ENCODE peak calls at places on chromosomes 3 and 15, in five cellular contexts. E is Peyer's patch, I is prostate gland, O is lower leg skin, W is HepG2. T is an unnamed sample.

GRCh38 chr3:102225407-102226132 is 209.2 kb upstream of the ZPLD1 start:
- DNase-seq in E (no peak), I (peak), O (no peak), W (peak), T (no peak)

GRCh38 chr3:185153170-185153733 is 392 bp upstream of the C3orf70 start:
- DNase-seq in E (no peak), I (no peak), O (no peak), W (no peak), T (no peak)

GRCh38 chr3:124845406-124845805 is 41.8 kb downstream of the ITGB5 start:
- DNase-seq in E (peak), I (no peak), O (peak), W (no peak), T (no peak)

GRCh38 chr15:90479656-90480055 is 50.1 kb upstream of the CRTC3 start:
- DNase-seq in E (no peak), I (peak), O (no peak), W (no peak), T (no peak)

GRCh38 chr3:2204054-2204453 is 105.4 kb downstream of the CNTN4 start:
- DNase-seq in E (no peak), I (no peak), O (no peak), W (no peak), T (no peak)

GRCh38 chr3:139585820-139586219 is 46.3 kb upstream of the RBP1 start:
- DNase-seq in E (no peak), I (no peak), O (no peak), W (no peak), T (no peak)

GRCh38 chr15:74988007-74988800 is 7.2 kb upstream of the SCAMP5 start:
- DNase-seq in E (peak), I (no peak), O (no peak), W (peak), T (peak)

GRCh38 chr3:44048196-44048924 is 193.3 kb upstream of the TOPAZ1 start:
- DNase-seq in E (no peak), I (no peak), O (no peak), W (no peak), T (no peak)

GRCh38 chr3:112032377-112032776 is 2.2 kb upstream of the TMPRSS7 start:
- DNase-seq in E (no peak), I (no peak), O (no peak), W (no peak), T (no peak)

GRCh38 chr3:144775581-144775980 is 804.0 kb downstream of the DIPK2A start:
- DNase-seq in E (no peak), I (no peak), O (no peak), W (no peak), T (no peak)

DNA sequence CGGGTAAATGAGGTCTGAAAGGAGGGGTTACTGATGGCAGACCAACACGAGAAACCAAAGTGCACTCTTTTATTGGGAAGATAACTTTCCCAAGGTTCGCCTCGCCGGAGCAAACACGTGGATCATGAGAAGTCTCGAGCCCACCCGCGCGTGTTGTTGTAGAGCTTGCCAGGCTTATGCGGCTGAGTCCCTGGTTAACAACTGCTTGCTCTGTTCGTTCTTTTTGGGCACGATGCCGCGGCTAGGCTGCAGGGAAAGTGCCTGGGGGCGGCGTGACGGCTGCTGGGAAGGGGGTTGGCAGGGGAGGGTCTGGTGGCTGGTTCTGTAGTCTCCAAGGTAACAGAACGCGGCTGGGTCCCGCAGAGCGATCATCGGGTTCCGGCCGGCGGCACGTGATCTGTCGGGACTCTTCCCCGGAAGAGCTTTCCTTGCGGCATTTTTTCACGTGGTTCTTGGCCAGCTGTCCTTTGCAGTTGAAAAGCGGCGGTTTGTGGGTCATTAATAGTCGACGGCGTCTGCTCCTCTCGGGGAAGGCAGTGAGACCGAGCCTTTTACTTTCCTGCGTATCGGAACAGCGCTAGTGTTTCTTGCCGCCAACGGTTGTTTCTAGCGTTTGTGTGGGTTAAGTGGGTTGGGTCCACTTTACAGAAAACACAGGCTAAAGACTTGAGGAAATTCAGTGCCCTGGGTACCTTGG is 1.5 kb downstream of the MGA start:
- DNase-seq in E (peak), I (peak), O (peak), W (peak), T (peak)
- TF ChIP-seq POLR2A in E (no peak), I (no peak), O (no peak), W (no peak), T (no peak)

GRCh38 chr15:31360843-31361763 is 34.5 kb downstream of the KLF13 start:
- DNase-seq in E (peak), I (no peak), O (no peak), W (no peak), T (peak)
- TF ChIP-seq POLR2A in E (peak), I (no peak), O (no peak), W (no peak), T (no peak)

DNA sequence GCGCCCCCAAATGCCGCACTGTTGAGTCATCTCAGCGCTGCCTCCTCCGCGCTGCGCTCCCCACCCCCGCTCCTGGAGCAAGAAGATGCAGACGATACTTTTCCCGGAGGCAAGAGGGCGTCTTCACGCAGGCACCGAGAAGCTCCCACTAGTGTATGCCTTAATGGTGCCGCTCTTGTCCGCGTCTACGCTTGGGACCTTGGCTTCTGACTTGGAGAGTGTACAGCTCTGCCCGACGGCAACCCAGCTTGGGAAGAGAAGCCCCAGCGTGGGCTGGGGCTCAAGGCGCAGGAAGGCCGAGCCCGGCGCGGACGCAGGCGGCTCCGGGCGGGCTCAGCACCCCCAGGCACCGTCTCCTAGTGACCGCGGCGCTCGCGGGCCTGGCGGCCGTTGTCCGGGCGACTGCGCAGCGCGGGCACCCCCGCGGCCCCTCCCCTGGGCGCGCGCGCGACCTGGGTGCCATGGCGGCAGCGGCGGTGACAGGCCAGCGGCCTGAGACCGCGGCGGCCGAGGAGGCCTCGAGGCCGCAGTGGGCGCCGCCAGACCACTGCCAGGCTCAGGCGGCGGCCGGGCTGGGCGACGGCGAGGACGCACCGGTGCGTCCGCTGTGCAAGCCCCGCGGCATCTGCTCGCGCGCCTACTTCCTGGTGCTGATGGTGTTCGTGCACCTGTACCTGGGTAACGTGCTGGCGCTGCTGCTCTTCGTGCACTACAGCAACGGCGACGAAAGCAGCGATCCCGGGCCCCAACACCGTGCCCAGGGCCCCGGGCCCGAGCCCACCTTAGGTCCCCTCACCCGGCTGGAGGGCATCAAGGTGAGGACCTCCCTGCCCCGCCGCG is at the start of gene P4HTM:
- DNase-seq in E (peak), I (peak), O (peak), W (no peak), T (peak)
- TF ChIP-seq POLR2A in E (peak), I (peak), O (no peak), W (no peak), T (peak)

GRCh38 chr3:49469876-49470713 is at the start of gene DAG1:
- DNase-seq in E (peak), I (peak), O (peak), W (peak), T (peak)
- TF ChIP-seq POLR2A in E (peak), I (peak), O (no peak), W (peak), T (peak)